ENCODE peak calls at places on chromosomes 6 and 20, in six cellular contexts. E is mesothelial cell of epicardium; L is CD4-positive, alpha-beta T cell; V is HL-60; U is fibroblast of lung; P is foreskin fibroblast. M is an unnamed sample.

GRCh38 chr6:44052419-44053011 is 74.7 kb downstream of the MRPL14 start:
- DNase-seq in E (no peak), P (peak; percentile 90), L (no peak), U (peak; percentile 78), V (peak; percentile 80), M (no peak)

GRCh38 chr6:116485786-116486185 is 24.6 kb downstream of the CALHM6 start:
- DNase-seq in E (no peak), P (peak; percentile 33), L (no peak), U (no peak), V (no peak), M (no peak)

GRCh38 chr6:48183816-48184215 is 72.8 kb upstream of the PTCHD4 start:
- DNase-seq in U (peak; percentile 19), E (no peak), P (peak; percentile 10), L (no peak), V (no peak), M (no peak)

GRCh38 chr20:11331096-11331495 is 586.6 kb upstream of the BTBD3 start:
- DNase-seq in V (no peak), E (no peak), P (peak; percentile 25), L (no peak), U (no peak), M (no peak)

GRCh38 chr6:129608886-129609540 is 101.0 kb downstream of the ARHGAP18 start:
- DNase-seq in P (no peak), V (no peak), E (no peak), L (no peak), U (no peak), M (no peak)

GRCh38 chr6:99254616-99255550 is 94.6 kb downstream of the FAXC start:
- DNase-seq in V (no peak), L (no peak), U (no peak), P (no peak), E (no peak), M (no peak)

GRCh38 chr6:117840541-117840983 is 66.5 kb upstream of the SLC35F1 start:
- DNase-seq in L (no peak), E (no peak), V (no peak), P (peak; percentile 15), U (peak; percentile 45), M (no peak)

GRCh38 chr6:36312854-36313627 is 23.6 kb downstream of the BNIP5 start:
- DNase-seq in P (no peak), E (no peak), V (peak; percentile 38), U (no peak), L (no peak), M (no peak)

GRCh38 chr6:717135-717534 is 24.2 kb upstream of the EXOC2 start:
- DNase-seq in L (no peak), P (no peak), U (no peak), E (no peak), V (no peak), M (no peak)

GRCh38 chr20:56760610-56761009 is 131.5 kb downstream of the TFAP2C start:
- DNase-seq in V (no peak), P (no peak), L (no peak), U (no peak), E (no peak), M (no peak)

GRCh38 chr20:37437676-37438075 is 83.4 kb upstream of the NNAT start:
- DNase-seq in P (no peak), E (no peak), L (no peak), V (no peak), U (no peak), M (no peak)

GRCh38 chr6:27129095-27129815 is 118.2 kb upstream of the PRSS16 start:
- DNase-seq in L (no peak), V (no peak), P (no peak), E (no peak), U (peak; percentile 60), M (no peak)

GRCh38 chr6:52887912-52888535 is 21.5 kb downstream of the GSTA3 start:
- DNase-seq in E (no peak), L (no peak), U (peak; percentile 20), V (no peak), P (peak; percentile 29), M (no peak)

GRCh38 chr6:52893803-52894202 is 15.7 kb downstream of the GSTA3 start:
- DNase-seq in V (no peak), U (no peak), P (no peak), L (no peak), E (no peak), M (no peak)

GRCh38 chr6:52894278-52894677 is 15.2 kb downstream of the GSTA3 start:
- DNase-seq in L (no peak), V (no peak), U (no peak), E (no peak), P (no peak), M (no peak)

GRCh38 chr6:52893221-52893620 is 16.3 kb downstream of the GSTA3 start:
- DNase-seq in V (no peak), E (no peak), U (no peak), P (no peak), L (no peak), M (no peak)

GRCh38 chr6:52890018-52890417 is 19.5 kb downstream of the GSTA3 start:
- DNase-seq in E (no peak), V (no peak), L (no peak), P (no peak), U (no peak), M (no peak)
- TF ChIP-seq CTCF in E (no peak), V (no peak), L (no peak), P (no peak), U (no peak), M (no peak)

GRCh38 chr6:33809619-33810018 is 5.8 kb upstream of the MLN start:
- DNase-seq in L (no peak), V (no peak), U (no peak), E (no peak), P (no peak), M (no peak)

GRCh38 chr6:33813246-33813904 is 9.6 kb upstream of the MLN start:
- DNase-seq in L (no peak), U (no peak), P (no peak), V (no peak), E (no peak), M (no peak)

GRCh38 chr6:33813960-33814662 is 10.3 kb upstream of the MLN start:
- DNase-seq in V (no peak), U (no peak), E (no peak), L (no peak), P (no peak), M (no peak)

GRCh38 chr6:33814663-33814985 is 10.8 kb upstream of the MLN start:
- DNase-seq in P (no peak), E (no peak), U (no peak), V (no peak), L (no peak), M (no peak)

GRCh38 chr6:33812669-33813068 is 8.9 kb upstream of the MLN start:
- DNase-seq in E (peak; percentile 83), V (no peak), P (peak; percentile 79), L (peak; percentile 12), U (peak; percentile 51), M (no peak)
- TF ChIP-seq CTCF in E (peak; percentile 17), V (no peak), P (peak; percentile 23), L (no peak), U (peak; percentile 46), M (no peak)

DNA sequence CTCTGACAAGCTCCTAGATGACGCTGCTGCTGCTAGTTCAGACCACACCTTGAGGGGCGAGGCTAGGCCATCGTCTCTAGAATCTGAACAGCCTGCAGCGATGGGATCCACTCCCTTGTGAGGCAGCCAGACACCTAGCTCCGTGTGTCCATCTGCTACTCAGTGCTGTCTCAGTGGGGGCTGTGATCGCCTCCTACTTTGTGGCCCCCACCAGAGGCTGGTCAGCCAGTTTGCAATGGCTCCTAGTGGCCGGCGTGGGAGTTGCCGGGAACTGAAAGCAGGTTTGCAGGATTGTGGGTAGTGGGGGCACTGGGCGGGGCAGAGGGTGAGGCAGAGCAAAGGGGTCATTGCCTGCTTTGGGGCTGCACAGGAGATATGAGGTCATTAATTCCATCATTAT is 2.8 kb downstream of the CCN5 start:
- DNase-seq in E (no peak), V (no peak), L (no peak), U (no peak), P (no peak), M (no peak)
- TF ChIP-seq CTCF in E (peak; percentile 47), V (no peak), L (no peak), U (peak; percentile 44), P (peak; percentile 34), M (no peak)

GRCh38 chr20:9608639-9609440 is 94.5 kb downstream of the LAMP5 start:
- DNase-seq in U (no peak), P (no peak), V (no peak), E (no peak), L (no peak), M (no peak)

GRCh38 chr20:9610665-9611064 is 96.3 kb downstream of the LAMP5 start:
- DNase-seq in P (no peak), E (no peak), V (no peak), U (no peak), L (no peak), M (no peak)

GRCh38 chr20:9609892-9610502 is 95.6 kb downstream of the LAMP5 start:
- DNase-seq in P (peak; percentile 84), U (peak; percentile 82), L (no peak), E (no peak), V (peak; percentile 56), M (peak; percentile 43)

GRCh38 chr20:9613871-9614270 is 99.5 kb downstream of the LAMP5 start:
- DNase-seq in P (peak; percentile 74), V (no peak), U (no peak), L (no peak), E (no peak), M (no peak)

GRCh38 chr20:9611921-9612320 is 97.5 kb downstream of the LAMP5 start:
- DNase-seq in P (no peak), U (no peak), L (no peak), E (no peak), V (no peak), M (no peak)
- TF ChIP-seq CTCF in P (no peak), U (no peak), L (no peak), E (no peak), V (no peak), M (no peak)

DNA sequence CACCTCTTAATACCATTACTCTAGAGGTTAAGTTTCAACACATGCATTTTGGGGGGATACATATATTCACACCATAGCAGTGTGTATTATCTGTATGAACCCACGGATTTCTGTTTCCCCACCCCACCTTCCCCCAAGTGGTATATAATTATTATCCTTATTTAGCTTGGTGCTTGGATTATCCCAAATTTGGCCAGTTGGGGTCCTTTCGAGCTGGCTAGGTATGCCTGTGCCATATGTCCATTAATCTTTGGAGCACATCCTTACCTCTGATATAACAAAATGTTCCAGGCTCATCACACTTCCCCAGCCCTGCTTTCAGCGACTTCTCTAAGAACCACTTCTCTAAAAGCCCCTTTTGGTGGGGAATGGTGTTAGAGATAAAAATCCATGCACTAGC is 118.7 kb upstream of the MLIP start:
- DNase-seq in E (no peak), L (no peak), V (no peak), P (no peak), U (no peak), M (no peak)
- TF ChIP-seq CTCF in E (no peak), L (no peak), V (no peak), P (no peak), U (no peak), M (no peak)

M was measured in omental fat pad.